ENCODE peak calls at places on chromosomes 16 and 17, in five cellular contexts. R is sigmoid colon, S is PC-9, H is ascending aorta, K is fibroblast of lung. C is an unnamed sample. For H3K36me3, the result is how much of the 10 kb centered on the place peaks cover.

GRCh38 chr17:44909681-44910144 is 5.6 kb downstream of the GFAP start:
- DNase-seq in R (peak), K (peak), H (no peak), S (peak), C (peak)

GRCh38 chr16:56189990-56190902 is 1.0 kb upstream of the GNAO1 start:
- DNase-seq in R (no peak), H (no peak), S (no peak), K (no peak), C (no peak)

GRCh38 chr17:51475650-51476221 is 215.4 kb downstream of the UTP18 start:
- DNase-seq in H (no peak), R (no peak), K (no peak), S (no peak), C (no peak)

GRCh38 chr16:19863990-19864389 is 20.7 kb downstream of the GPRC5B start:
- DNase-seq in R (no peak), S (no peak), H (no peak), K (no peak), C (no peak)

GRCh38 chr16:69490707-69491324 is 66.4 kb downstream of the CYB5B start:
- DNase-seq in S (no peak), H (no peak), K (no peak), R (peak), C (no peak)

GRCh38 chr16:69754143-69754468 is 620 bp downstream of the NOB1 start:
- DNase-seq in H (no peak), K (no peak), S (no peak), R (no peak), C (no peak)

GRCh38 chr16:27520982-27521673 is 28.6 kb downstream of the GTF3C1 start:
- DNase-seq in H (no peak), K (peak), R (peak), S (no peak), C (no peak)

GRCh38 chr16:81485824-81486554 is 41.4 kb downstream of the CMIP start:
- DNase-seq in S (no peak), R (no peak), H (no peak), K (peak), C (no peak)

DNA sequence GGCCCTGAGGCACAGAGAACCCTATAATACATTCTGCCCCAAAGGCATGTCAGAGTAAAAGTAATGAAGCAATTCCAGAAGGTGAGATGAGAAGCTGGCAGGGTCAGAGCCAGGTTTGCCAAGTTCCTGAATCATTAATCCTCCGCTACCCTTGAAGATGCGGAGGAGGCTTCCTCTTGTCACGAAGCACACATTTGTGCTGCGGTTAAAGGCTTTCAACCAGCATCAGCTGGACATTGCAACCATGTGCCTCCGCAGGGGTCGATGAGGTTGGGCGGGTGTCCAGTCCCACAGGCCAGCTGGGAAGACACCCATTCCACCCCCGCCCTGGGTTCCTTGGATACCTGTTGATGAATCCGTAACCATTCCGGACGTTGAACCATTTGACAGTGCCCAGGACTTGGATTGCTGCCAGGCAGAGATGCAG is 1.3 kb downstream of the YBX2 start:
- DNase-seq in K (no peak), R (no peak), H (no peak), S (peak), C (no peak)
- H3K4me3 ChIP-seq in K (no peak), R (no peak), H (no peak), S (no peak), C (no peak)

GRCh38 chr16:72021043-72021442 is 12.5 kb downstream of the DHODH start:
- DNase-seq in H (no peak), R (no peak), S (no peak), K (no peak), C (no peak)
- TF ChIP-seq CTCF in H (no peak), R (no peak), S (no peak), K (peak), C (peak)

GRCh38 chr16:28589069-28589468 is 7.8 kb downstream of the SULT1A2 start:
- DNase-seq in S (no peak), R (no peak), K (no peak), H (no peak), C (no peak)

GRCh38 chr16:28580726-28581315 is 16.0 kb downstream of the SULT1A2 start:
- DNase-seq in K (no peak), S (no peak), R (no peak), H (no peak), C (no peak)

GRCh38 chr16:28589930-28590329 is 6.9 kb downstream of the SULT1A2 start:
- DNase-seq in K (no peak), H (no peak), S (no peak), R (no peak), C (no peak)

GRCh38 chr16:28587386-28587785 is 9.5 kb downstream of the SULT1A2 start:
- DNase-seq in K (no peak), H (no peak), R (no peak), S (peak), C (no peak)

GRCh38 chr16:28585674-28586073 is 11.2 kb downstream of the SULT1A2 start:
- DNase-seq in K (no peak), S (peak), R (no peak), H (no peak), C (no peak)
- H3K36me3 ChIP-seq in K (under half), S (under half), R (half or more), H (half or more), C (under half)

DNA sequence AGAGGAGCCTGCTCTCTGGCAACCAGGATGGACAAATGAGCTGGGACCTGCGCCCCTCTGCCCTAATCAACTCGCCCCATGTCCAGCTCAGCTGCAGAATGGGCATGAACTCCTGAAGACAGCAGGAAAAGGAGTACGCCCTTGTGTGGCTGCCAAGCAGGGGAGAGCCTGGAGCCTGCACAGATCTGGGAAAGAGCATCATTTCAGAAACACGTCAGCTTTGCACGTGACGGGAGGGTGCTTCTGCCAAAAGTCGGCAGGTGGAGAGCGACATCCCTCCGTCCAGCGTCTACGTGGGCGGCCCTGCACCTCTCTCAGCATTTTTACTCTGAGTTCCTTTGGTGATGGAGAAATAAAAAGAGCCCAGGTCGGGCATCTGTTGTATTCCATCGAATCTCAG is 18.5 kb downstream of the NME3 start:
- DNase-seq in K (no peak), S (no peak), R (no peak), H (no peak), C (no peak)
- H3K4me3 ChIP-seq in K (no peak), S (no peak), R (no peak), H (no peak), C (no peak)

GRCh38 chr16:75111514-75112280 is 4.9 kb downstream of the LDHD start:
- DNase-seq in R (no peak), S (no peak), K (no peak), H (no peak), C (no peak)

GRCh38 chr16:75107505-75107904 is 9.1 kb downstream of the LDHD start:
- DNase-seq in S (no peak), K (no peak), H (no peak), R (no peak), C (no peak)

GRCh38 chr16:75108792-75109731 is 7.5 kb downstream of the LDHD start:
- DNase-seq in R (peak), K (peak), S (peak), H (peak), C (peak)

GRCh38 chr16:75110637-75111513 is 5.7 kb downstream of the LDHD start:
- DNase-seq in S (peak), K (peak), R (peak), H (peak), C (peak)

DNA sequence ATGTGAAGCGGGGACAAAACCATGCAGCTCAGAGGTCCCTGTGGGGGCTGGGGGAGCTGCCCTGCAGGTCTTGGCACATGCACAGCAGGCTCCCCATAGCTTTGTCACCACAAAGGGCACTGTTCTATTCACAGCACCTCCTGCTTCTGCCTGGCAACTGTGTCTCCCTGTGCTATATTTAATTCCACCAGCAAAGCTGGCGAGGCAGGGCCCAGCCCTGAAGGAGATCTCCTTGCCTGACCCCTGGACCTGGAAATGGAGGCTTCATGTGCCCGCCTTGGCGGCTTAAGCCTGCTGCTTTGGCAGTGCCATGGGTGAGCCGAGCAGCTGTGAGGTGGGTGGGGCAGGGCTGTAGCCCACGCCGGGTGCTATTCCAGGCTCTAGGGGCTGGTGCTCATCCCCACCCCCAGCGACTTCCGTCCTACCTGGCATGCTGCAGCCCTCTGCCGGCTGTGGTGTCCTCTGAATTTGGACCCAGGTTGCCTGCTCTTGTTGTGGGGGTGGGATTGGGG is 6.8 kb downstream of the LDHD start:
- DNase-seq in K (no peak), S (peak), H (no peak), R (peak), C (no peak)
- TF ChIP-seq CTCF in K (no peak), S (no peak), H (no peak), R (no peak), C (no peak)